ENCODE peak calls at places on chromosomes 13 and 19, in eight cellular contexts. Y, J, K, W, P, I, Z and R are unnamed samples.

GRCh38 chr19:37217533-37217854 is 520 bp upstream of the ZNF383 start:
- DNase-seq in Z (no peak), J (no peak), I (no peak), P (no peak), K (no peak), W (no peak), Y (no peak), R (no peak)

GRCh38 chr19:947707-948533 is 22.1 kb downstream of the ARID3A start:
- DNase-seq in P (peak), W (no peak), K (peak), Y (peak), I (no peak), J (no peak), Z (no peak), R (no peak)

GRCh38 chr13:94660695-94661324 is 51.5 kb downstream of the SOX21 start:
- DNase-seq in Z (no peak), W (no peak), Y (no peak), P (no peak), I (peak), K (peak), J (no peak), R (no peak)

GRCh38 chr19:35030257-35031071 is at the start of gene SCN1B:
- DNase-seq in I (no peak), Y (no peak), Z (peak), K (peak), J (peak), W (peak), P (peak), R (no peak)

GRCh38 chr19:48842744-48843162 is 6.5 kb upstream of the HSD17B14 start:
- DNase-seq in P (no peak), Y (no peak), Z (peak), J (peak), W (peak), K (peak), I (peak), R (no peak)

GRCh38 chr19:3374369-3375112 is 8.2 kb downstream of the NFIC start:
- DNase-seq in Z (no peak), W (no peak), J (no peak), I (no peak), Y (no peak), P (no peak), K (no peak), R (no peak)

GRCh38 chr19:55467236-55468053 is 2.9 kb upstream of the C19orf85 start:
- DNase-seq in W (peak), Y (peak), Z (no peak), P (peak), K (peak), I (no peak), J (peak), R (no peak)

GRCh38 chr19:996051-996838 is 4.0 kb upstream of the GRIN3B start:
- DNase-seq in Y (peak), I (no peak), Z (peak), K (peak), W (peak), P (peak), J (peak), R (no peak)

GRCh38 chr13:104737713-104738112 is 1671.5 kb upstream of the SLC10A2 start:
- DNase-seq in J (no peak), I (no peak), P (no peak), W (no peak), Z (no peak), Y (no peak), K (no peak), R (no peak)

GRCh38 chr19:6678690-6679109 is 8.7 kb upstream of the TNFSF14 start:
- DNase-seq in Z (no peak), K (no peak), J (no peak), W (no peak), Y (no peak), I (no peak), P (peak), R (no peak)

GRCh38 chr19:14185158-14185557 is 20.8 kb downstream of the ADGRL1 start:
- DNase-seq in K (no peak), P (no peak), J (no peak), W (no peak), Y (no peak), I (no peak), Z (no peak), R (no peak)

GRCh38 chr19:50427997-50428425 is 4.7 kb upstream of the MYBPC2 start:
- DNase-seq in K (peak), P (peak), W (no peak), Y (peak), Z (no peak), I (peak), J (peak), R (peak)